ENCODE peak calls at places on chromosomes 3 and 15, in six cellular contexts. M is body of pancreas, L is psoas muscle, F is Peyer's patch, O is lung, J is tibial artery. X is an unnamed sample.

GRCh38 chr3:101292027-101292426 is 28.3 kb downstream of the IMPG2 start:
- DNase-seq in M (no peak), L (no peak), F (no peak), O (no peak), J (no peak), X (no peak)

GRCh38 chr3:194522579-194523046 is 35.8 kb upstream of the ATP13A3 start:
- DNase-seq in M (no peak), L (no peak), F (no peak), O (no peak), J (no peak), X (peak; percentile 67)

GRCh38 chr3:144270100-144270499 is 298.5 kb downstream of the DIPK2A start:
- DNase-seq in M (peak; percentile 20), L (peak; percentile 11), F (peak; percentile 45), O (no peak), J (peak; percentile 47), X (no peak)

GRCh38 chr3:47980795-47981194 is 35.4 kb downstream of the MAP4 start:
- DNase-seq in M (no peak), L (no peak), F (no peak), O (no peak), J (no peak), X (peak; percentile 35)

GRCh38 chr3:46892285-46893145 is 15.0 kb downstream of the PTH1R start:
- DNase-seq in M (peak; percentile 80), L (peak; percentile 71), F (peak; percentile 66), O (peak; percentile 85), J (peak; percentile 87), X (peak; percentile 73)

GRCh38 chr15:90037961-90038633 is 37.0 kb downstream of the ZNF710 start:
- DNase-seq in M (no peak), L (peak; percentile 5), F (peak; percentile 44), O (no peak), J (no peak), X (no peak)

GRCh38 chr3:99286266-99286845 is 352.0 kb upstream of the COL8A1 start:
- DNase-seq in M (no peak), L (no peak), F (no peak), O (no peak), J (no peak), X (no peak)

GRCh38 chr15:96225642-96226259 is 104.7 kb upstream of the NR2F2 start:
- DNase-seq in M (no peak), L (no peak), F (no peak), O (no peak), J (no peak), X (no peak)

GRCh38 chr3:100869787-100870186 is 123.4 kb downstream of the ABI3BP start:
- DNase-seq in M (no peak), L (no peak), F (no peak), O (no peak), J (no peak), X (no peak)

GRCh38 chr3:49747792-49748480 is 24.2 kb upstream of the GMPPB start:
- DNase-seq in M (no peak), L (no peak), F (no peak), O (no peak), J (no peak), X (no peak)

GRCh38 chr3:89867286-89867685 is 759.9 kb downstream of the EPHA3 start:
- DNase-seq in M (no peak), L (no peak), F (no peak), O (no peak), J (no peak), X (no peak)

GRCh38 chr15:61750271-61751084 is 309.8 kb downstream of the VPS13C start:
- DNase-seq in M (peak; percentile 8), L (no peak), F (no peak), O (peak; percentile 45), J (no peak), X (peak; percentile 100)

GRCh38 chr3:15429080-15429479 is 1.7 kb downstream of the EAF1 start:
- DNase-seq in M (no peak), L (no peak), F (no peak), O (no peak), J (no peak), X (no peak)

GRCh38 chr3:103085465-103085864 is 650.6 kb downstream of the ZPLD1 start:
- DNase-seq in M (peak; percentile 30), L (no peak), F (no peak), O (no peak), J (no peak), X (no peak)

GRCh38 chr3:9023191-9023590 is 59.9 kb upstream of the RAD18 start:
- DNase-seq in M (no peak), L (no peak), F (no peak), O (no peak), J (no peak), X (no peak)

GRCh38 chr15:71414778-71415177 is 299.5 kb downstream of the THSD4 start:
- DNase-seq in M (no peak), L (no peak), F (no peak), O (no peak), J (no peak), X (peak; percentile 33)

GRCh38 chr3:168025076-168025475 is 70.6 kb downstream of the GOLIM4 start:
- DNase-seq in M (no peak), L (no peak), F (no peak), O (no peak), J (no peak), X (no peak)

GRCh38 chr3:103195201-103195600 is 760.4 kb downstream of the ZPLD1 start:
- DNase-seq in M (no peak), L (no peak), F (no peak), O (no peak), J (no peak), X (no peak)

GRCh38 chr3:36540898-36541518 is 160.7 kb downstream of the STAC start:
- DNase-seq in M (no peak), L (no peak), F (no peak), O (no peak), J (no peak), X (no peak)

GRCh38 chr3:156120528-156121251 is at the start of gene KCNAB1:
- DNase-seq in M (no peak), L (no peak), F (no peak), O (no peak), J (no peak), X (no peak)

GRCh38 chr3:71247221-71247947 is 336.1 kb downstream of the FOXP1 start:
- DNase-seq in M (peak; percentile 39), L (no peak), F (no peak), O (no peak), J (no peak), X (no peak)

GRCh38 chr3:183285828-183286457 is 32.9 kb downstream of the B3GNT5 start:
- DNase-seq in M (peak; percentile 95), L (peak; percentile 86), F (peak; percentile 95), O (peak; percentile 88), J (peak; percentile 82), X (peak; percentile 67)

GRCh38 chr15:74275957-74276356 is 39.8 kb downstream of the CCDC33 start:
- DNase-seq in M (no peak), L (no peak), F (no peak), O (no peak), J (no peak), X (no peak)

GRCh38 chr3:159941043-159941994 is 47.3 kb upstream of the IL12A start:
- DNase-seq in M (no peak), L (no peak), F (no peak), O (no peak), J (no peak), X (peak; percentile 25)

GRCh38 chr3:152703245-152703900 is 131.6 kb upstream of the P2RY1 start:
- DNase-seq in M (no peak), L (no peak), F (no peak), O (no peak), J (no peak), X (no peak)

GRCh38 chr15:70095387-70096214 is 2.1 kb downstream of the TLE3 start:
- DNase-seq in M (peak; percentile 18), L (peak; percentile 58), F (peak; percentile 60), O (no peak), J (no peak), X (no peak)
- TF ChIP-seq CTCF in M (no peak), L (no peak), F (peak; percentile 24), O (no peak), J (no peak), X (no peak)

DNA sequence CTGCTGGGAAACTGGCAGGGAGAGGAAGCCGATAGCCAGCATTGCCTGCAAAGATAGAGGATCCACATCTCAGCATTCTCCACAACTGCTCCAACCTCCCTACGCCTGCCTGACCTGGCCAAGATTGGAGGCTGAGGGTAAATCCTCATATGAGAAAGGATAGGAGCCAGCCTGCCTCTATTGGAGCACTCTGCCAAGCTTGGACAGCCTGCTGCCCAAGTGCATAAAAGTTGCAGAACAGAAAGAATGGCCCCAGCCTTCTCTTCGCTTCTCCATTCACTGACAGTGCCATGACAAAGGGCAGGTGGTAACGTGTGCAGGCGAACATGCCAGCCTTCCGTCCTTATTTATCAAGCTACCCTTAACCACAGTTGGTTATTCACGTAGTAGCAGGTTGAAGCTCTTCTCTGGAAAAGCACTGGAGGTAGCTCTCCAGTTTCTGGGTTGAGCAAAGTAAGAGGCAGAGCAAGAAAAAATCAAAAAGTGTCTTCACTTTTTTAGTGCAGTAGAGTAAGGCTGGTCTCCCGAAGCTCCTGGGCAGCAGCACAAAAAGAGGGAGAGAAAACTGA is 4.3 kb downstream of the BMF start:
- DNase-seq in M (no peak), L (no peak), F (no peak), O (no peak), J (no peak), X (no peak)
- H3K4me3 ChIP-seq in M (no peak overlapping the region), L (peak overlapping the region; percentile 39), F (no peak overlapping the region), O (no peak overlapping the region), J (no peak overlapping the region), X (no peak overlapping the region)

GRCh38 chr15:45780352-45780751 is 145.5 kb downstream of the SQOR start:
- DNase-seq in M (no peak), L (no peak), F (no peak), O (no peak), J (no peak), X (no peak)
- TF ChIP-seq CTCF in M (no peak), L (no peak), F (no peak), O (no peak), J (no peak), X (no peak)

GRCh38 chr3:39284457-39284881 is 4.6 kb upstream of the CX3CR1 start:
- DNase-seq in M (no peak), L (no peak), F (no peak), O (no peak), J (no peak), X (no peak)
- H3K4me3 ChIP-seq in M (no peak overlapping the region), L (no peak overlapping the region), F (no peak overlapping the region), O (no peak overlapping the region), J (no peak overlapping the region), X (no peak overlapping the region)

DNA sequence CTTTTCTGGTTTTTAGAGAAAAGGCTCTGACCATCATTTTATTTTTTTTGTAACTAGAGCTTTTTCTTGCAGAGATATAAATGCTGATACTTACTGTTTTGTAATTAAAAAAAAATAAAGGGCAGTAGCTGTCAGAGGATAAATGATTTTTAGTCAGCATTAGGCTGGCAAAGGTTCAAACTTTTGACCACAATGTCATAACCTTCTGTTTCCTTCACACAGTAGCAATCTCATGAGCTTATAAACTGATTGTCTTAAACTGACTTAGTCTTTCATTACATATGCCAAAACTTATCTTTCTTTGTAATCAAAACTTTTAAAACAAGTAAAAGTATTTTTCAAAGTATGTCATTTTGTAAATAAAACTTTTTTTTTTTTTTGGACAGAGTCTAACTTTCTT is 841.9 kb downstream of the OTOL1 start:
- DNase-seq in M (no peak), L (no peak), F (no peak), O (no peak), J (no peak), X (no peak)
- TF ChIP-seq CTCF in M (no peak), L (no peak), F (no peak), O (no peak), J (no peak), X (no peak)

GRCh38 chr3:51386852-51387229 is 1.8 kb downstream of the MANF start:
- DNase-seq in M (no peak), L (no peak), F (no peak), O (no peak), J (no peak), X (no peak)
- H3K4me3 ChIP-seq in M (no peak overlapping the region), L (peak overlapping the region; percentile 70), F (no peak overlapping the region), O (no peak overlapping the region), J (peak overlapping the region; percentile 89), X (peak overlapping the region; percentile 63)